ENCODE peak calls at places on chromosome 11, in four cellular contexts. One of them, this sample, is unnamed.

GRCh38 chr11:66112640-66113098 is 42.6 kb downstream of the PACS1 start:
- DNase-seq in SK-N-SH: no peak
- DNase-seq in GM12878: no peak
- DNase-seq in K562: no peak
- DNase-seq in this sample: no peak

GRCh38 chr11:72084076-72084475 is 3.4 kb downstream of the LRRC51 start:
- DNase-seq in K562: no peak
- DNase-seq in GM12878: no peak
- DNase-seq in SK-N-SH: no peak
- DNase-seq in this sample: no peak

GRCh38 chr11:34492806-34493414 is 20.7 kb downstream of the ELF5 start:
- DNase-seq in GM12878: no peak
- DNase-seq in K562: peak
- DNase-seq in SK-N-SH: peak
- DNase-seq in this sample: peak

GRCh38 chr11:124970925-124971324 is 16.9 kb downstream of the CCDC15 start:
- DNase-seq in K562: peak
- DNase-seq in GM12878: no peak
- DNase-seq in SK-N-SH: peak
- DNase-seq in this sample: no peak

GRCh38 chr11:69381681-69382130 is 87.8 kb downstream of the MYEOV start:
- DNase-seq in GM12878: no peak
- DNase-seq in K562: peak
- DNase-seq in SK-N-SH: no peak
- DNase-seq in this sample: no peak

GRCh38 chr11:67732045-67732787 is 57.8 kb upstream of the ALDH3B2 start:
- DNase-seq in K562: peak
- DNase-seq in SK-N-SH: peak
- DNase-seq in GM12878: no peak
- DNase-seq in this sample: peak

GRCh38 chr11:10561043-10561818 is 7.2 kb downstream of the LYVE1 start:
- DNase-seq in GM12878: no peak
- DNase-seq in SK-N-SH: no peak
- DNase-seq in K562: no peak
- DNase-seq in this sample: no peak

GRCh38 chr11:126888126-126888712 is 112.4 kb downstream of the KIRREL3 start:
- DNase-seq in K562: no peak
- DNase-seq in SK-N-SH: no peak
- DNase-seq in GM12878: no peak
- DNase-seq in this sample: no peak

GRCh38 chr11:95764267-95764898 is 25.2 kb downstream of the FAM76B start:
- DNase-seq in GM12878: no peak
- DNase-seq in K562: peak
- DNase-seq in SK-N-SH: peak
- DNase-seq in this sample: no peak

GRCh38 chr11:1158681-1159525 is 1.1 kb downstream of the MUC5AC start:
- DNase-seq in SK-N-SH: peak
- DNase-seq in K562: no peak
- DNase-seq in GM12878: no peak
- DNase-seq in this sample: peak

GRCh38 chr11:15667127-15667725 is 552.5 kb downstream of the INSC start:
- DNase-seq in K562: no peak
- DNase-seq in SK-N-SH: no peak
- DNase-seq in GM12878: no peak
- DNase-seq in this sample: no peak

GRCh38 chr11:131274233-131274632 is 96.2 kb upstream of the NTM start:
- DNase-seq in K562: no peak
- DNase-seq in GM12878: no peak
- DNase-seq in SK-N-SH: no peak
- DNase-seq in this sample: no peak

GRCh38 chr11:41522899-41523672 is 63.6 kb upstream of the LRRC4C start:
- DNase-seq in GM12878: no peak
- DNase-seq in K562: no peak
- DNase-seq in SK-N-SH: no peak
- DNase-seq in this sample: no peak

GRCh38 chr11:73367482-73368024 is 8.6 kb upstream of the RELT start:
- DNase-seq in GM12878: no peak
- DNase-seq in K562: no peak
- DNase-seq in SK-N-SH: no peak
- DNase-seq in this sample: no peak

GRCh38 chr11:118054712-118055640 is 21.9 kb upstream of the TMPRSS4 start:
- DNase-seq in GM12878: no peak
- DNase-seq in K562: no peak
- DNase-seq in SK-N-SH: no peak
- DNase-seq in this sample: no peak

GRCh38 chr11:123195182-123196059 is at the start of gene CLMP:
- DNase-seq in SK-N-SH: peak
- DNase-seq in K562: no peak
- DNase-seq in GM12878: no peak
- DNase-seq in this sample: peak

GRCh38 chr11:10349806-10350205 is 44.9 kb downstream of the ADM start:
- DNase-seq in K562: no peak
- DNase-seq in SK-N-SH: no peak
- DNase-seq in GM12878: no peak
- DNase-seq in this sample: no peak

GRCh38 chr11:34665077-34665835 is 44.4 kb downstream of the EHF start:
- DNase-seq in SK-N-SH: no peak
- DNase-seq in K562: no peak
- DNase-seq in GM12878: no peak
- DNase-seq in this sample: no peak

DNA sequence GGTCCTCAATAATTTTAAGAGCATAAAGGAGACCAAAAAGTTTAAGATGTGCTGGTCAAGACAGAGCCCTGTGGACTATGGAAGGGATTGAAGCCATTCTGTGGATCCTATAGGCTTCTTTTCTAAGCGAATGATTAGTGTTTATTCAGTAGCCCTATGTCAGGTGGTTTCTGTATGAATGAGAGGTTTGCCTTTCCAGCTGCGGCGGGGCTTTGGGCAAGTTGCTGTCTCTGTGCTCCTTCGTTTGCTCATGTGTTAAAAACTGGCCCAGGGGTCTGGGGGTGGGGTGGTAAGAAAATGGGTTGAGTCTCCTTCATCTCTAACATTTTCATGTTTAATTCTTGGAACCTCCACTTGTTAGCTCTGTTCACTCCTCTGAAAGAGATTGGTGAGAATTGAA is 105.3 kb downstream of the PTPRJ start:
- DNase-seq in SK-N-SH: no peak
- DNase-seq in GM12878: no peak
- DNase-seq in K562: no peak
- DNase-seq in this sample: no peak
- TF ChIP-seq USF1 in SK-N-SH: no peak
- TF ChIP-seq USF1 in GM12878: no peak
- TF ChIP-seq USF1 in K562: no peak
- TF ChIP-seq USF1 in this sample: no peak

DNA sequence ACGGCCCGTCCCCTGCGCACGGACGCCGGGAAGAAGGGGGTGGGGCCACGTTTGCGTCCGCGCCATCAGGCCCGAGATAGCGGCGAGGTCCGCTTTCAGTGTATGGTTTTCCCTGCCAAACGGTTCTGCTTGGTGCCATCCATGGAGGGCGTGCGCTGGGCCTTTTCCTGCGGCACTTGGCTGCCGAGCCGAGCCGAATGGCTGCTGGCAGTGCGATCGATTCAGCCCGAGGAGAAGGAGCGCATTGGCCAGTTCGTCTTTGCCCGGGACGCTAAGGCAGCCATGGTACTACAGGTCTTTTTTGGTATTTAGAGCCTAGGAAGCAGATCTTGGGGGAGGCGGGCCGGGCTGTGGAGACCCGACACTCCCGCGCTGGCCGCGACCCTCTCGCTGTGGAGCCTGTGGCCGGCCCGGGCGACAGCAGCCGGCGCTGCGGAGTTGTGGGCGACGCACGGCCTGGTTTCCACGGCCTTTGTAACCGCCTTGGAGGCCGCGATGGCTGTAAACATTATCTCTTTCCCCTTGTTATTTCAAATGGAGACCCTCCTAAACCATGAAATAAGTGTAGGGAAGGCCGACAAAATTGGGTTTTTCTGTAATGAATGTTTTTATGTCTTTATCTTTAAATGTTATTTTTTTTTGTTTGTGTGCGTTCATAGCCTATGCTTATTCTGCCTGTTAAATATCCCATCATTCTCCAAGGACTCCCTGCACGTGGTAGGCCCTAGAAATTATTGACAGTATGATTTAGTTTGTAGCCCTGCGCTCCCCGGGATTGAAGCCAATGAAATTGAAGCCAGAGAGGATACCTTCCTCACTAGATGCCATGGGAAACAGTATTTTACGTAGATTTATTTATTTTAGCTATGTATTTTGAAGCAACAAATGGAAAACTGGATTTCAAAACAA is at the start of gene AASDHPPT:
- DNase-seq in SK-N-SH: peak
- DNase-seq in GM12878: no peak
- DNase-seq in K562: peak
- DNase-seq in this sample: no peak
- TF ChIP-seq USF1 in SK-N-SH: peak
- TF ChIP-seq USF1 in GM12878: no peak
- TF ChIP-seq USF1 in K562: no peak
- TF ChIP-seq USF1 in this sample: no peak

GRCh38 chr11:20034941-20035340 is 125.3 kb downstream of the DBX1 start:
- DNase-seq in SK-N-SH: no peak
- DNase-seq in GM12878: no peak
- DNase-seq in K562: no peak
- DNase-seq in this sample: no peak

GRCh38 chr11:20036625-20037335 is 123.5 kb downstream of the DBX1 start:
- DNase-seq in GM12878: no peak
- DNase-seq in K562: no peak
- DNase-seq in SK-N-SH: no peak
- DNase-seq in this sample: no peak

GRCh38 chr11:20037358-20037757 is 122.9 kb downstream of the DBX1 start:
- DNase-seq in SK-N-SH: no peak
- DNase-seq in GM12878: no peak
- DNase-seq in K562: no peak
- DNase-seq in this sample: no peak

GRCh38 chr11:20035375-20035700 is 124.9 kb downstream of the DBX1 start:
- DNase-seq in K562: no peak
- DNase-seq in SK-N-SH: no peak
- DNase-seq in GM12878: no peak
- DNase-seq in this sample: no peak

GRCh38 chr11:20035701-20036601 is 124.3 kb downstream of the DBX1 start:
- DNase-seq in GM12878: no peak
- DNase-seq in K562: peak
- DNase-seq in SK-N-SH: no peak
- DNase-seq in this sample: no peak
- TF ChIP-seq USF1 in GM12878: no peak
- TF ChIP-seq USF1 in K562: no peak
- TF ChIP-seq USF1 in SK-N-SH: no peak
- TF ChIP-seq USF1 in this sample: no peak

DNA sequence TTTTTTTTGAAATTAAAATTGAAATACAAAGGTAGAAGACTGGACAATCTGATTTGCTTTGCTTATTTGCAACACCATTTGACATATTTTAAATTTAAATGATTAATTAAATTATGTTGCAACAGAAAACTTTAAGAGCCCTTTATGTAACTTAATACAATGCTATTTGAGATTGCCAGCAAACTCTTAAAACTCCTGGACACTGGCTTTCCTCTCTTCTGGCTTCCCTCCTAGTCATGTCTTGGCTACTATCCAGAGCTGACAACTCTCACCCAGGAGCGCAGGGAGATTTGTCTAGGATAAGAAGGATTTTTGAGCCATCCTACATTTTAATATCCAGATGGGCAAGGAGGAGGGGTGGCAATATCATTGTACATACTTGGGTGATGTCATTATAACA is 134.3 kb downstream of the ELP4 start:
- DNase-seq in K562: no peak
- DNase-seq in GM12878: no peak
- DNase-seq in SK-N-SH: no peak
- DNase-seq in this sample: no peak
- TF ChIP-seq USF1 in K562: no peak
- TF ChIP-seq USF1 in GM12878: no peak
- TF ChIP-seq USF1 in SK-N-SH: no peak
- TF ChIP-seq USF1 in this sample: no peak

GRCh38 chr11:12889243-12889642 is 119.9 kb upstream of the RASSF10 start:
- DNase-seq in SK-N-SH: no peak
- DNase-seq in K562: no peak
- DNase-seq in GM12878: no peak
- DNase-seq in this sample: no peak

GRCh38 chr11:12890476-12890875 is 118.6 kb upstream of the RASSF10 start:
- DNase-seq in GM12878: no peak
- DNase-seq in SK-N-SH: no peak
- DNase-seq in K562: no peak
- DNase-seq in this sample: no peak

GRCh38 chr11:12897390-12897789 is 111.7 kb upstream of the RASSF10 start:
- DNase-seq in SK-N-SH: no peak
- DNase-seq in K562: no peak
- DNase-seq in GM12878: no peak
- DNase-seq in this sample: no peak

GRCh38 chr11:12897867-12898266 is 111.2 kb upstream of the RASSF10 start:
- DNase-seq in GM12878: no peak
- DNase-seq in SK-N-SH: no peak
- DNase-seq in K562: no peak
- DNase-seq in this sample: no peak

GRCh38 chr11:12893787-12894672 is 115.1 kb upstream of the RASSF10 start:
- DNase-seq in GM12878: no peak
- DNase-seq in K562: peak
- DNase-seq in SK-N-SH: peak
- DNase-seq in this sample: peak
- TF ChIP-seq USF1 in GM12878: no peak
- TF ChIP-seq USF1 in K562: no peak
- TF ChIP-seq USF1 in SK-N-SH: no peak
- TF ChIP-seq USF1 in this sample: no peak

DNA sequence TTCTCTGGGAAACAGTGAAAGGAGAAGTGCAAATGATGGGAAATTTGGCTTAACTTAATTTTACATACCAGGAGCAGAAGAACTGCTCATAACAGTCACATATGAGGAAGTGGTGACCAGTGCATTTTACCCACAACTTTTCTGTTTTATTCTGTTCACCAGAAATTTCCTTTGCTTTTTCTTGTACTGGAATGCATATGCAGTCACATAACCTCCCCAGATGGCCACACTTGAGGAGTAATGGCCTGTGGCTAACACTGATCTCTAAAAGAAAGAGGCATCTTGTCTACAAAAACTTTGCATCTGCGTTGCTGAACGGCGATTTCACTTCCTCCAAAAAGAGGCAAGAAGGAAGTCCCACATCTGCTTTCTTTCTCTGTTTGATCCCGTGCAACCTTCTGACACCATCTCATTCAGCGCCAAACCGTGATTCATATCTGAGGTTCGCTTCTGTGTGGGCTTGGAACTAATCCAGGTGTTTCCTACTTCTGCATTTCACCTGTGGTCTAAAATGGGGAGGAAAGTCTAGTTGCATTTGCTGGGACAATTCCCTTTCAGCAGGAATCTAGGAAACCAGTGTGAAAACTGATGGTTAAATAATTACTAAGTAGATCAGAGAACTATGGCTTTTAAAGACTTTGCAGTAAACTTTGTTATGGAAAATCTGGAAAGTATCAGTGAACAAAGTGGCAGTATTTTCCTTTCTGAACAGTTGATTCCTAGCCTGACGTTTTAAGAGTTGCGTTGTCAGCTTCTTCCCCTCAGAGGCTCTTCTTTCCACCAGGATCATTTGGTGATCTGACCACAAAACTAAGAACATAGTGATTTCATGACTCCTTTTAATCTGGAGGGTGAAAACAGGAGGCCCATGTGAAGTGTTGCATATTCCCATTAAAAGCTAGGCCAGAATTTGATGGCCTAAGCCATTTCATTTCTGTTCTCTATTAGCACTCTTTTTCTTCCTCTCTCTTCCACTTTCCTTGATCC is 4.2 kb upstream of the MPEG1 start:
- DNase-seq in GM12878: peak
- DNase-seq in K562: no peak
- DNase-seq in SK-N-SH: no peak
- DNase-seq in this sample: no peak
- TF ChIP-seq USF1 in GM12878: no peak
- TF ChIP-seq USF1 in K562: no peak
- TF ChIP-seq USF1 in SK-N-SH: no peak
- TF ChIP-seq USF1 in this sample: no peak

GRCh38 chr11:63761173-63761572 is 7.4 kb downstream of the ZFTA start:
- DNase-seq in K562: no peak
- DNase-seq in SK-N-SH: no peak
- DNase-seq in GM12878: no peak
- DNase-seq in this sample: peak
- TF ChIP-seq USF1 in K562: no peak
- TF ChIP-seq USF1 in SK-N-SH: no peak
- TF ChIP-seq USF1 in GM12878: no peak
- TF ChIP-seq USF1 in this sample: no peak

This sample was measured in WTC11.